ENCODE peak calls at places on chromosomes 12 and 14, in four cellular contexts. M is caudate nucleus, T is left kidney, P is left colon. C is an unnamed sample.

GRCh38 chr14:73753887-73754880 is 40.0 kb upstream of the PNMA1 start:
- DNase-seq in P (peak; percentile 74), M (peak; percentile 55), T (no peak), C (no peak)

GRCh38 chr12:114963846-114964245 is 279.9 kb upstream of the TBX3 start:
- DNase-seq in P (no peak), T (no peak), M (no peak), C (no peak)

GRCh38 chr12:86081798-86082197 is 174.4 kb downstream of the MGAT4C start:
- DNase-seq in M (no peak), T (no peak), P (no peak), C (no peak)

GRCh38 chr14:71321556-71322315 is 414.5 kb downstream of the PCNX1 start:
- DNase-seq in T (peak; percentile 81), P (no peak), M (no peak), C (no peak)

GRCh38 chr12:22307811-22308210 is 26.7 kb downstream of the ST8SIA1 start:
- DNase-seq in P (no peak), T (no peak), M (no peak), C (no peak)

GRCh38 chr12:92971869-92972524 is 42.9 kb upstream of the EEA1 start:
- DNase-seq in M (no peak), P (no peak), T (no peak), C (no peak)

GRCh38 chr14:59228416-59228815 is 39.9 kb downstream of the DAAM1 start:
- DNase-seq in M (no peak), P (no peak), T (no peak), C (no peak)

GRCh38 chr12:6323340-6323994 is 13.0 kb downstream of the PLEKHG6 start:
- DNase-seq in P (no peak), M (no peak), T (peak; percentile 83), C (peak; percentile 72)

GRCh38 chr12:105235299-105235746 is 651 bp downstream of the APPL2 start:
- DNase-seq in T (no peak), P (no peak), M (no peak), C (no peak)

GRCh38 chr12:123723011-123723410 is 10.9 kb downstream of the ATP6V0A2 start:
- DNase-seq in P (no peak), T (no peak), M (no peak), C (no peak)

GRCh38 chr12:119025786-119026185 is 44.4 kb downstream of the SRRM4 start:
- DNase-seq in P (no peak), M (no peak), T (no peak), C (no peak)

GRCh38 chr14:105140581-105140980 is 28.0 kb downstream of the JAG2 start:
- DNase-seq in T (no peak), P (no peak), M (no peak), C (no peak)

GRCh38 chr14:77524536-77524935 is 25.9 kb upstream of the ISM2 start:
- DNase-seq in M (no peak), T (peak; percentile 18), P (no peak), C (no peak)

GRCh38 chr12:67720383-67720856 is 71.9 kb downstream of the DYRK2 start:
- DNase-seq in T (peak; percentile 80), P (no peak), M (no peak), C (no peak)

GRCh38 chr12:94806617-94807016 is 156.3 kb upstream of the TMCC3 start:
- DNase-seq in P (no peak), M (no peak), T (no peak), C (no peak)

GRCh38 chr14:61240206-61240605 is 40.9 kb downstream of the TMEM30B start:
- DNase-seq in M (no peak), P (no peak), T (no peak), C (no peak)

GRCh38 chr12:88172844-88173407 is 30.8 kb downstream of the TMTC3 start:
- DNase-seq in P (no peak), M (no peak), T (no peak), C (no peak)